ENCODE peak calls at places on chromosomes 6 and 20, in five cellular contexts. S is fibroblast of the aortic adventitia, J is brain microvascular endothelial cell, E is osteocyte, X is cardiac fibroblast. V is an unnamed sample.

GRCh38 chr20:539848-540247 is 3.7 kb downstream of the CSNK2A1 start:
- DNase-seq in S (peak; percentile 84), J (peak; percentile 77), E (no peak), X (peak; percentile 71), V (peak; percentile 53)

GRCh38 chr6:53598584-53598983 is 53.7 kb upstream of the GCLC start:
- DNase-seq in S (no peak), J (no peak), E (no peak), X (no peak), V (no peak)

GRCh38 chr6:105606871-105607421 is 204.1 kb upstream of the PREP start:
- DNase-seq in S (no peak), J (no peak), E (no peak), X (no peak), V (no peak)

GRCh38 chr6:33298773-33299236 is at the start of gene RGL2:
- DNase-seq in S (peak; percentile 45), J (no peak), E (no peak), X (peak; percentile 80), V (peak; percentile 65)

GRCh38 chr6:32081168-32081624 is 27.9 kb downstream of the TNXB start:
- DNase-seq in S (peak; percentile 90), J (peak; percentile 83), E (peak; percentile 89), X (peak; percentile 93), V (peak; percentile 94)

GRCh38 chr6:117167520-117168271 is 97.7 kb upstream of the VGLL2 start:
- DNase-seq in S (no peak), J (no peak), E (no peak), X (no peak), V (peak; percentile 50)

GRCh38 chr6:168877821-168878282 is 375.8 kb downstream of the THBS2 start:
- DNase-seq in S (peak; percentile 11), J (no peak), E (no peak), X (no peak), V (no peak)

GRCh38 chr6:165970001-165970400 is 197.7 kb downstream of the TBXT start:
- DNase-seq in S (no peak), J (no peak), E (no peak), X (no peak), V (no peak)

GRCh38 chr6:16020259-16020658 is 108.6 kb upstream of the MYLIP start:
- DNase-seq in S (no peak), J (no peak), E (no peak), X (no peak), V (no peak)

GRCh38 chr20:32139947-32140346 is 30.4 kb downstream of the TM9SF4 start:
- DNase-seq in S (no peak), J (no peak), E (no peak), X (no peak), V (no peak)

GRCh38 chr6:102300350-102300749 is 906.8 kb downstream of the GRIK2 start:
- DNase-seq in S (no peak), J (no peak), E (no peak), X (no peak), V (no peak)

GRCh38 chr6:109671721-109672120 is 19.3 kb downstream of the AK9 start:
- DNase-seq in S (peak; percentile 43), J (peak; percentile 72), E (no peak), X (peak; percentile 25), V (peak; percentile 57)

GRCh38 chr6:46793138-46793537 is at the start of gene MEP1A:
- DNase-seq in S (no peak), J (no peak), E (no peak), X (no peak), V (no peak)

GRCh38 chr6:166490671-166491500 is 95.6 kb downstream of the RAMACL start:
- DNase-seq in S (peak; percentile 88), J (peak; percentile 61), E (no peak), X (peak; percentile 73), V (no peak)

GRCh38 chr20:63955846-63956663 is at the start of gene UCKL1:
- DNase-seq in S (peak; percentile 90), J (peak; percentile 79), E (peak; percentile 97), X (peak; percentile 94), V (peak; percentile 91)
- TF ChIP-seq CTCF in S (no peak), J (no peak), E (peak; percentile 2), X (no peak), V (no peak)

DNA sequence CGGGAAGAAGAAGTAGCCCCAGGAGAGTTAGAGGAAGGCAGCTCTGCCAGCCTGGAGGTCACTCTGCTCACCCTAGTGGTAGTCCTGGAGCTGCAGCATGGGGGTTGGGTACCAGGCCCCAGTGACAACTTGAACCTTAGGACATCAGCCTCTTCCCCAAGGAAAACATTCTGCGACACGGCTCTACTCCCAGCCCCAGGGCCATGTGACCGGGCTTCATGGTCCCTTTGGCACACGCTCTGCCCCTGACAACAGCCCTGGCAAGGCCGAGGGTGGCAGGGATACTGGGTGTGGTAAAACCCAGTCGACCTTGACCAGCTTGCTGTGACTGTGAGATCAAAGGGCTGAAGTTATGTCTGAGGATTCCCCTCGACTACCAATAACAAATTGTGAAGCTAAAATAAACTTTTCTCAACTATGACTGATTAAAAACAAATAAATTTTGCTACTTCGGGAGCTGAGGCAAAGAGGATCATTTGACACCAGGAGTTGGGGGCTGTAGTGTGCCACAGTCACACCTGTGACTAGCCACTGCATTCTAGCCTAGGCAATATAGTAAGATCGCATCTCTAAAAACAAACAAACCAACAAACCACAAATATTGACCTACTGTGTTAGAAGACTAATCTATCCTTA is 24.4 kb upstream of the ARID1B start:
- DNase-seq in S (no peak), J (no peak), E (no peak), X (no peak), V (no peak)
- TF ChIP-seq CTCF in S (peak; percentile 8), J (peak; percentile 41), E (no peak), X (peak; percentile 24), V (peak; percentile 31)

DNA sequence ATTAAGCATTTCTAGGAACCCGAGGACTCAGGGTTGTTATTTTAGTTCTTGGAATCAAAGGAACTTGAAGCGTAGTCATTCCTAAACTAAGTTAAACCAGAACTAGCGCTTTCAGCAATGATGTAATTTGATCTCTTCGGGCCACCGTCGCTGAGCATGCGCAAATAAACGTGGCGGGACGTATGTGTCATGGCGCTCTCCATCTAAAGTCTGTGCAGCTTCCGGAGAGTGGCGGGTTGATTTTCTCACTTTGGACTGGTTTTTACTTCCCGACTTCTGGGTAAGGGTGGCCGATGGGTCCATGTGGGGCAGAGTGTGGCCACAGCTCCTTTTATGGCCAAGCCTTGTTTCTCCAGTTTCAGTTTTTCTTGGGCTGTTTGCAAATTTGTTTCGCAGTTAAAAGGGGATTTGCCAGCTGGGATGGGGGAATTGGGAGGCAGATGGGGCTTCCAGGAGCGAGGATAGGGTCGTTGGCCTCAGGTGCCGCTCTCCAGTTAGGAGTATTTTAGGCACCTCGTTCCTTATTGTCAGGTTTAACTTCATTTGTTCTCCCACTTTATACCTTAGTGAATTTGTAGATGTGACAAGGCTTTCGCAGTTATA is at the start of gene CDKAL1:
- DNase-seq in S (peak; percentile 95), J (peak; percentile 95), E (peak; percentile 93), X (peak; percentile 95), V (peak; percentile 92)
- TF ChIP-seq CTCF in S (no peak), J (no peak), E (no peak), X (no peak), V (no peak)

GRCh38 chr6:137530404-137530803 is 36.2 kb upstream of the OLIG3 start:
- DNase-seq in S (no peak), J (no peak), E (no peak), X (no peak), V (no peak)
- TF ChIP-seq CTCF in S (no peak), J (no peak), E (no peak), X (no peak), V (no peak)

GRCh38 chr20:53489528-53489927 is 104.1 kb downstream of the ZNF217 start:
- DNase-seq in S (no peak), J (no peak), E (no peak), X (no peak), V (no peak)

GRCh38 chr20:53492212-53492611 is 101.4 kb downstream of the ZNF217 start:
- DNase-seq in S (no peak), J (no peak), E (no peak), X (peak; percentile 4), V (peak; percentile 20)

GRCh38 chr20:53488779-53489272 is 104.8 kb downstream of the ZNF217 start:
- DNase-seq in S (no peak), J (no peak), E (no peak), X (no peak), V (no peak)

GRCh38 chr20:53493201-53493908 is 100.3 kb downstream of the ZNF217 start:
- DNase-seq in S (peak; percentile 20), J (no peak), E (no peak), X (peak; percentile 7), V (peak; percentile 56)

GRCh38 chr20:53487453-53487852 is 106.2 kb downstream of the ZNF217 start:
- DNase-seq in S (no peak), J (no peak), E (no peak), X (no peak), V (no peak)
- TF ChIP-seq CTCF in S (no peak), J (no peak), E (no peak), X (no peak), V (no peak)

GRCh38 chr6:149963212-149963461 is 606 bp upstream of the ULBP1 start:
- DNase-seq in S (peak; percentile 36), J (peak; percentile 35), E (no peak), X (peak; percentile 21), V (peak; percentile 64)

GRCh38 chr6:149963462-149964242 is at the start of gene ULBP1:
- DNase-seq in S (peak; percentile 86), J (peak; percentile 62), E (peak; percentile 95), X (peak; percentile 84), V (peak; percentile 94)

GRCh38 chr6:149962461-149963211 is 1.1 kb upstream of the ULBP1 start:
- DNase-seq in S (no peak), J (no peak), E (no peak), X (no peak), V (no peak)

GRCh38 chr6:149960488-149960887 is 3.3 kb upstream of the ULBP1 start:
- DNase-seq in S (no peak), J (no peak), E (no peak), X (no peak), V (no peak)

DNA sequence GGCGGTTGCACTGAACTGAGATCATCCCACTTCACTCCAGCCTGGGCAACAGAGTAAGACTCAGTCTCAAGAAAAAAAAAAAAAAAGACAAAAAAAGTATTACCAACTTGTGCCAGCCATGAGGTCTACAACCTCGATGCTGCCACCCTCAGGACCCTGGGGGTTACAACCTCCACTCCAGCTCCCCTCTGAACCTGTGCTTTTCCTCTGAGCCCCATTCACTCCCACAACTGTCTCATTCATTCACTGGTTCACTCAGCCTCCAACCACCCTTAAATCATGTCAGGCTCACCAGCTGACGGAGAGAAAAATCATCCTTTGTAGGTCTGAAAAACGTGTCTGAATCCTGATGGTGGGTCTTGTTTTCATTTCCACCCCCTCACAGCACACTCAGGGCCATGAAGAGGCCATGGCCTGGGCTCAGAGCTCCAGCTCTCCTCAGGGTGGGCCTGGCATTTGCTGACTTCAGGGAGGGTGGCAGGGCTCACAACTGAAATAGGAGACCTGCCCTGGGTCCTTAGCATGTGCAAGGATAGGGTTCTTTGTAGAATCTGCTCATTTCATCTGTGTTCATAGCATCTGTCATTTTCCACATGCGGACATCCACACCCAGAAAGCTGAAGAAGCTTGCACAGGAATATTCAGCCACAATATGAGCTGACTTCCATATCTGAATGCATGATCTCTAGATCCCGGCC is 1.9 kb upstream of the ULBP1 start:
- DNase-seq in S (no peak), J (no peak), E (no peak), X (peak; percentile 29), V (peak; percentile 17)
- TF ChIP-seq CTCF in S (peak; percentile 7), J (peak; percentile 16), E (peak; percentile 31), X (peak; percentile 12), V (peak; percentile 22)

GRCh38 chr6:138278326-138278725 is 60.0 kb upstream of the PBOV1 start:
- DNase-seq in S (peak; percentile 41), J (peak; percentile 34), E (peak; percentile 80), X (peak; percentile 40), V (peak; percentile 23)
- TF ChIP-seq CTCF in S (peak; percentile 50), J (peak; percentile 71), E (no peak), X (peak; percentile 55), V (peak; percentile 52)

GRCh38 chr20:43911066-43911465 is 3.6 kb upstream of the TOX2 start:
- DNase-seq in S (peak; percentile 81), J (peak; percentile 59), E (no peak), X (peak; percentile 90), V (peak; percentile 59)
- TF ChIP-seq CTCF in S (peak; percentile 35), J (peak; percentile 64), E (no peak), X (peak; percentile 34), V (no peak)

V was measured in AG10803.